ENCODE peak calls at places on chromosomes 12 and 14, in seven cellular contexts. E, P, A, Q, U, T and N are unnamed samples.
A peak's percentile ranks its signal among the peaks of the same experiment; 100 is the strongest.

GRCh38 chr14:36662543-36663403 is 1.1 kb downstream of the PAX9 start:
- DNase-seq in A (no peak), T (peak; percentile 69), E (no peak), U (no peak), P (no peak), Q (no peak), N (no peak)

GRCh38 chr12:95810411-95810810 is 19.8 kb upstream of the NTN4 start:
- DNase-seq in P (no peak), Q (no peak), A (no peak), U (no peak), E (no peak), T (peak; percentile 33), N (no peak)

GRCh38 chr14:96592591-96593388 is 90.6 kb downstream of the PAPOLA start:
- DNase-seq in T (no peak), E (peak; percentile 54), P (peak; percentile 66), Q (peak; percentile 52), U (peak; percentile 17), A (peak; percentile 22), N (peak; percentile 69)

GRCh38 chr12:48050174-48050573 is 45.9 kb upstream of the COL2A1 start:
- DNase-seq in T (peak; percentile 46), Q (no peak), P (no peak), A (no peak), E (no peak), U (peak; percentile 5), N (no peak)

GRCh38 chr14:23153891-23154796 is 29.3 kb downstream of the SLC7A8 start:
- DNase-seq in T (no peak), E (peak; percentile 90), A (peak; percentile 31), P (peak; percentile 43), Q (no peak), U (no peak), N (no peak)

GRCh38 chr12:93662961-93663728 is 14.0 kb upstream of the CRADD start:
- DNase-seq in E (no peak), A (no peak), Q (no peak), U (peak; percentile 33), T (peak; percentile 29), P (no peak), N (no peak)

GRCh38 chr12:49582201-49582600 is 14.3 kb upstream of the MCRS1 start:
- DNase-seq in A (no peak), U (no peak), T (no peak), E (no peak), P (no peak), Q (no peak), N (no peak)

GRCh38 chr14:64196668-64197411 is 97.3 kb downstream of the ESR2 start:
- DNase-seq in T (no peak), U (peak; percentile 64), Q (no peak), E (peak; percentile 61), A (peak; percentile 55), P (peak; percentile 76), N (peak; percentile 39)

GRCh38 chr12:4112734-4113396 is 160.7 kb upstream of the CCND2 start:
- DNase-seq in T (no peak), P (no peak), U (peak; percentile 25), Q (no peak), A (no peak), E (no peak), N (no peak)

GRCh38 chr12:49260165-49260564 is 4.7 kb upstream of the TUBA1C start:
- DNase-seq in U (peak; percentile 72), E (no peak), Q (no peak), T (peak; percentile 80), P (no peak), A (no peak), N (no peak)

GRCh38 chr12:56723889-56724659 is 1.0 kb downstream of the NACA start:
- DNase-seq in T (peak; percentile 45), Q (peak; percentile 15), A (peak; percentile 28), E (no peak), P (peak; percentile 24), U (peak; percentile 86), N (no peak)

GRCh38 chr12:75177997-75178396 is 31.6 kb downstream of the KCNC2 start:
- DNase-seq in T (peak; percentile 92), U (peak; percentile 95), E (no peak), Q (no peak), A (no peak), P (no peak), N (no peak)

GRCh38 chr14:102805454-102805891 is 28.2 kb downstream of the TRAF3 start:
- DNase-seq in U (peak; percentile 70), Q (peak; percentile 8), E (no peak), P (no peak), T (peak; percentile 21), A (peak; percentile 55), N (no peak)

GRCh38 chr12:121111684-121112083 is 21.0 kb upstream of the P2RX7 start:
- DNase-seq in A (no peak), U (no peak), E (no peak), T (no peak), Q (no peak), P (no peak), N (no peak)

GRCh38 chr12:48969847-48970701 is 1.5 kb downstream of the WNT10B start:
- DNase-seq in P (peak; percentile 58), U (no peak), A (no peak), T (no peak), Q (peak; percentile 34), E (no peak), N (peak; percentile 63)

GRCh38 chr12:116882742-116883141 is 1.5 kb upstream of the HRK start:
- DNase-seq in U (peak; percentile 61), A (no peak), E (no peak), Q (no peak), P (no peak), T (peak; percentile 70), N (no peak)

GRCh38 chr12:111451649-111452129 is 46.0 kb downstream of the SH2B3 start:
- DNase-seq in A (peak; percentile 16), E (no peak), T (peak; percentile 72), Q (peak; percentile 71), U (peak; percentile 59), P (peak; percentile 47), N (no peak)

GRCh38 chr14:74237441-74237840 is 1.8 kb upstream of the VSX2 start:
- DNase-seq in U (no peak), A (no peak), T (no peak), Q (no peak), P (no peak), E (no peak), N (no peak)

GRCh38 chr12:43551971-43552559 is at the start of gene ADAMTS20:
- DNase-seq in T (no peak), E (no peak), U (peak; percentile 3), A (no peak), P (peak; percentile 71), Q (no peak), N (no peak)

GRCh38 chr12:53510181-53510812 is 3.0 kb upstream of the NPFF start:
- DNase-seq in E (no peak), Q (no peak), U (no peak), A (no peak), P (no peak), T (no peak), N (no peak)
- H3K36me3 ChIP-seq in E (no peaks in the 10 kb centered on the region), Q (peaks cover 38% of the 10 kb centered on the region), U (peaks cover 46% of the 10 kb centered on the region), A (no peaks in the 10 kb centered on the region), P (peaks cover 17% of the 10 kb centered on the region), T (peaks cover 21% of the 10 kb centered on the region), N (peaks cover 25% of the 10 kb centered on the region)

DNA sequence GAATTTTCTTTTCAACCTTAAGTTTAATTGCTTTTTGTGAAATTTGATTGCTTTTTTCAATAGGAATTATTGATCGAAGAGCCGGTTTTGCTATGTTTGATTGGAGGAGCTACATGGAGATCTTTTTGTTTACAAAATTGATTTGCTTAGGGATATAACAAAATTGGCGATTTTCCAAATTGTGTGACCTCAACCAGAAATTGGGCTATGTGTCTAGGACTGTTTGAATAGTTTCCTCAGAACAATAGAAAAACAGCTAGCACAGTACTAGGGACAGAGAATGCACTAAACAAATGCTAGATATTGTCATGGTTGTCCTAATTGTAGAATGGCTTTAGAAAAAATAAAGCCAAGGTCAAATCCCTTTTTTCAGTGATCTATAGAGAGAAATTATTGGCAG is 2.4 kb downstream of the SLC17A8 start:
- DNase-seq in U (no peak), E (no peak), Q (no peak), T (no peak), P (no peak), A (no peak), N (no peak)
- H3K36me3 ChIP-seq in U (no peaks in the 10 kb centered on the region), E (no peaks in the 10 kb centered on the region), Q (no peaks in the 10 kb centered on the region), T (no peaks in the 10 kb centered on the region), P (no peaks in the 10 kb centered on the region), A (no peaks in the 10 kb centered on the region), N (no peaks in the 10 kb centered on the region)

DNA sequence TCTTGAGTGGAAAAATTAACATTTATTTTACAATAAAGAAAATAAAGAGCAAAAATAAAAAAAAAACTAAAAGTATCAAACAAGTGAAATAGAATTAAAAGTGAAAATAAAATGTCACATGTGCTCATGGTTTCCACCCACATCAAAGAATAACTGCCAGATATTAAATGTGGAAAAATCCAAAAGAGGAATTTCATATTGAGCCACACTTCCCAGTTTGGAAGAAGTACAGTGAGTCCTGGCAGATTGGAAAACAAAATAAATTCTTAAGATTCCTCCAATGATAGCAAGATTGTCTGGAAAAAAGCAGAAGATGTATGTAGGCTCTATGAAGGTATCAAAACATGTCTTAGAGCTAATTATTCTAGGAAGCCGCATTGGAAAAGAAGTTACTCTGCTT is 1019.5 kb downstream of the SLC6A15 start:
- DNase-seq in A (no peak), U (no peak), E (no peak), P (no peak), T (no peak), Q (no peak), N (no peak)
- H3K36me3 ChIP-seq in A (no peaks in the 10 kb centered on the region), U (no peaks in the 10 kb centered on the region), E (no peaks in the 10 kb centered on the region), P (no peaks in the 10 kb centered on the region), T (no peaks in the 10 kb centered on the region), Q (no peaks in the 10 kb centered on the region), N (no peaks in the 10 kb centered on the region)

GRCh38 chr14:51730094-51730493 is 78.4 kb downstream of the FRMD6 start:
- DNase-seq in T (no peak), E (no peak), P (no peak), A (no peak), U (no peak), Q (no peak), N (no peak)

GRCh38 chr14:51730674-51731073 is 79.0 kb downstream of the FRMD6 start:
- DNase-seq in A (no peak), E (no peak), Q (no peak), T (no peak), U (peak; percentile 1), P (no peak), N (no peak)

GRCh38 chr14:51727526-51727925 is 75.8 kb downstream of the FRMD6 start:
- DNase-seq in T (no peak), P (no peak), E (no peak), A (no peak), U (peak; percentile 7), Q (no peak), N (no peak)

GRCh38 chr14:51724650-51725049 is 72.9 kb downstream of the FRMD6 start:
- DNase-seq in P (no peak), U (peak; percentile 7), E (no peak), Q (no peak), T (no peak), A (no peak), N (no peak)

DNA sequence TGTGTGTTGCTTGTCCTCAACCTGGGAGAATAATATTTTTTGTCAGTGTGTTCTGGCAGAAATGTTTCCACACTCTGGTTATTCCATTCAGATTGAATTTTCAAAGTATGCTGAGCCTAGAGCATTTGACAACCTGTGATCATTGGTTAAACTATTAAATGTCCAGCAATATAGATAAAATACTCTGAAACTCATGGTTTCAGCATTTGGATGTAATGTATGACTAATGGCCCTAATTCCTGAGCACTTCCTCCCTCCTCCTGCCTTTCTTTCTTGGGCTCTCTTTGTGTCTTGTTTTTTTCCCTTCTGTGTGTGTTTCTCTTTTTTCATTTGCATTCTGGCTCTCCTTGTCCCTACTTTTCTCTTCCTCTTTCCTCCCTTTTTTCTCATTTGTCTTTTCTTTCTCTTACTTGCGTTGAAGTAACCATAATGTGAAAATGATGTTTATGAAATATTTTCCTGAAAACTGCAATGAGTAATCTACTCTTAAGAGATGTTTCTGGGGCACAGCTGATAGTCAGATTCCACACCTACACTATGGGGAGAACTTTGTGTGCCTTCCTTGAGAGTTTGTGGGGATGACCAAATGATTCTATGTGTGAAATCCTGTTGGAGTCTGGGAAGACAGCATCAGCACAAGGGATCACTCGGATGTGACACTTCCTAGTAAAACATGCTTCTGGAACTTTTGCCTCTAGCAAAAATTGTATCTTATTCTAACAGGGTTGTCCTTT is 74.6 kb downstream of the FRMD6 start:
- DNase-seq in P (no peak), E (no peak), A (no peak), Q (no peak), U (peak; percentile 55), T (peak; percentile 34), N (no peak)
- H3K36me3 ChIP-seq in P (peaks cover 35% of the 10 kb centered on the region), E (no peaks in the 10 kb centered on the region), A (no peaks in the 10 kb centered on the region), Q (no peaks in the 10 kb centered on the region), U (peaks cover 44% of the 10 kb centered on the region), T (peaks cover 65% of the 10 kb centered on the region), N (no peaks in the 10 kb centered on the region)